ENCODE peak calls at places on chromosome 13, in five cellular contexts. J, U, Z, R and B are unnamed samples.

GRCh38 chr13:61413572-61413971 is 2.1 kb downstream of the PCDH20 start:
- DNase-seq in J (no peak), U (no peak), R (peak; percentile 54), Z (no peak), B (no peak)

GRCh38 chr13:34751492-34751891 is 190.6 kb upstream of the NBEA start:
- DNase-seq in U (peak; percentile 24), J (no peak), Z (no peak), R (no peak), B (no peak)

GRCh38 chr13:105918842-105919741 is 616.4 kb downstream of the EFNB2 start:
- DNase-seq in R (no peak), J (no peak), U (no peak), Z (peak; percentile 3), B (peak; percentile 88)

GRCh38 chr13:71879129-71879535 is 12.1 kb upstream of the DACH1 start:
- DNase-seq in U (no peak), J (no peak), R (no peak), Z (peak; percentile 27), B (peak; percentile 8)

GRCh38 chr13:106917024-106917491 is 349.1 kb upstream of the ARGLU1 start:
- DNase-seq in J (no peak), R (peak; percentile 58), U (no peak), Z (no peak), B (no peak)

GRCh38 chr13:29361716-29362115 is 233.8 kb downstream of the SLC7A1 start:
- DNase-seq in R (no peak), J (no peak), U (no peak), Z (no peak), B (no peak)

GRCh38 chr13:45682494-45683008 is 19.6 kb upstream of the CBY2 start:
- DNase-seq in R (no peak), J (no peak), U (no peak), Z (no peak), B (no peak)

GRCh38 chr13:30934381-30934780 is 1.9 kb downstream of the TEX26 start:
- DNase-seq in Z (peak; percentile 30), R (no peak), J (no peak), U (no peak), B (no peak)

GRCh38 chr13:114146629-114147028 is 14.2 kb upstream of the RASA3 start:
- DNase-seq in U (no peak), R (peak; percentile 56), J (no peak), Z (no peak), B (no peak)

GRCh38 chr13:71858647-71859046 is 8.4 kb downstream of the DACH1 start:
- DNase-seq in U (no peak), J (no peak), R (no peak), Z (no peak), B (no peak)

GRCh38 chr13:107347641-107348369 is 779.9 kb upstream of the ARGLU1 start:
- DNase-seq in Z (no peak), J (no peak), R (no peak), U (no peak), B (no peak)

GRCh38 chr13:88651531-88651930 is 980.4 kb downstream of the SLITRK5 start:
- DNase-seq in J (no peak), Z (no peak), R (no peak), U (peak; percentile 13), B (no peak)

GRCh38 chr13:26965058-26965380 is 204.4 kb upstream of the GPR12 start:
- DNase-seq in R (no peak), J (no peak), U (no peak), Z (no peak), B (no peak)

GRCh38 chr13:79457948-79458347 is 23.0 kb upstream of the NDFIP2 start:
- DNase-seq in Z (no peak), U (no peak), J (peak; percentile 25), R (no peak), B (no peak)

GRCh38 chr13:105908581-105908980 is 626.9 kb downstream of the EFNB2 start:
- DNase-seq in J (no peak), U (no peak), R (no peak), Z (no peak), B (no peak)

GRCh38 chr13:80923907-80924306 is 583.0 kb upstream of the SPRY2 start:
- DNase-seq in R (no peak), Z (no peak), J (no peak), U (no peak), B (no peak)

GRCh38 chr13:93559718-93560117 is 333.1 kb downstream of the GPC6 start:
- DNase-seq in R (no peak), U (no peak), Z (no peak), J (no peak), B (no peak)

GRCh38 chr13:97043302-97043701 is 49.0 kb upstream of the OXGR1 start:
- DNase-seq in U (no peak), R (no peak), Z (no peak), J (no peak), B (no peak)

GRCh38 chr13:45851171-45851889 is at the start of gene SIAH3:
- DNase-seq in U (no peak), Z (no peak), R (peak; percentile 63), J (no peak), B (no peak)

GRCh38 chr13:80037505-80037888 is 303.4 kb downstream of the SPRY2 start:
- DNase-seq in Z (no peak), U (no peak), J (no peak), R (no peak), B (no peak)

GRCh38 chr13:95301135-95301946 is at the start of gene ABCC4:
- DNase-seq in R (peak; percentile 82), Z (peak; percentile 51), U (no peak), J (peak; percentile 77), B (peak; percentile 53)

GRCh38 chr13:97648171-97648880 is 214.4 kb downstream of the RAP2A start:
- DNase-seq in J (no peak), Z (no peak), U (no peak), R (no peak), B (no peak)

GRCh38 chr13:42322806-42323205 is 50.9 kb downstream of the AKAP11 start:
- DNase-seq in R (no peak), Z (no peak), U (no peak), J (no peak), B (no peak)

DNA sequence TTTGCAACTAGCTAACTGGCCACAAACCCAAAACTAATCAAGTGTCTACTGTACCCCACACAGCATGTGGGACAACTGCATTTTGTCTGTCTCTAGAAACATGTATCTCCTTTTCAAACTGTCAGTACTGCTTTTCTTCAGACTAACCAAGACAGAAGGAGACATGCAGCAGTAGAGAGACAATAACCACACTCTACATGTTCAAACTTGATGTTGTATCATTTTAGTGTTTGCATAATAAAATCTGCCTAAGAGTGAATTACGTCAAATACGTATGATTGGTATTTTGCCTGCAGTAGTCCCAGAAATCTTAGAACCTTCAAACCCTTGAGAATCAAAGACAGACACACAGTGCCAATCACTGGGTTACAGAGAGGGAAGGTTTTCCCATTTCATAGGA is 22.0 kb upstream of the FREM2 start:
- DNase-seq in U (no peak), Z (no peak), J (no peak), R (no peak), B (no peak)
- TF ChIP-seq SP1 in U (no peak), Z (no peak), J (no peak), R (no peak), B (no peak)

GRCh38 chr13:32284927-32285632 is 30.1 kb downstream of the ZAR1L start:
- DNase-seq in Z (peak; percentile 68), R (no peak), U (no peak), J (no peak), B (peak; percentile 7)
- TF ChIP-seq POLR2AphosphoS5 in Z (no peak), R (no peak), U (no peak), J (no peak), B (no peak)

DNA sequence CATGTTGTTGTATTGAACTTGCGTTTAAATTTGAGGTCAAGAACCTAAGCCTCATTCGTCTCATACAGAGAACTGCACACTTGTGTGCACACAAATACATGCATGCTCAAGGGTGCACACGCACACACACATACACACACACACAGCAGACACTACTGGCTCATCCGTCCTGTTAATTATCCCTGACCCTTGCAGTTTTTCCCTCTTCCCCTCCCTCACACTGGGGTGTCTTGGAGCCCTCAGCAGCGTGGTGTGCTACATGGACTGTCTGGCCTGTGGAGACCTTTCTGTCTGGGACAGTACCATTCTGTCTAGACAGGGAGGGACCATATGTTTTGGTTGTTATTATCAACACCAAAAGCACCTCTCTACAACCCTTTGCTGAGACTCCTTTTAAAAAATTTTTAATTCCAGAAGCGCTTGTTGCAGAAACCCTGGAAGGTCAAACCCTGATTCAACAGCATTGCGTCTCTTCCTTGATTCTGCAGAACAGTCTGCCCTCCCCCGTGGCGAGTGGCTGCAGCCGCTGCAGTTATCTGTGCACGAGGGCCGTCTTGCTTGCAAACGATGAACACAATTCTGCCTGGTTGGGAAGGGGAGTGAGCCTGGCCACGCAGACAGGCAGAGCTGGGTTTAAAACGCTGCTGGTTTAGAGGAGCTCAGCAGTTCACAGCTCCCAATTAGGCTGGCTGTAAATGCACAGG is 374.0 kb downstream of the IRS2 start:
- DNase-seq in Z (no peak), R (peak; percentile 51), U (no peak), J (no peak), B (peak; percentile 18)
- TF ChIP-seq SP1 in Z (no peak), R (no peak), U (no peak), J (no peak), B (peak; percentile 23)

GRCh38 chr13:59979589-59979988 is 184.1 kb downstream of the DIAPH3 start:
- DNase-seq in U (no peak), R (no peak), Z (no peak), J (no peak), B (no peak)
- TF ChIP-seq POLR2AphosphoS5 in U (no peak), R (no peak), Z (no peak), J (no peak), B (no peak)